ENCODE peak calls at places on chromosomes 2 and 18, in ten cellular contexts. B is LoVo; D is HEK293T; J is bronchial epithelial cell; S is psoas muscle; Z is natural killer cell; R is kidney; F is T-helper 1 cell; K is GM04503; W is activated naive CD4-positive, alpha-beta T cell. C is an unnamed sample.

GRCh38 chr2:217626926-217627325 is 375.9 kb downstream of the TNS1 start:
- DNase-seq in S (no peak), W (no peak), K (no peak), J (no peak), Z (no peak), F (no peak), B (no peak), D (no peak), R (no peak), C (no peak)

GRCh38 chr2:84971799-84972790 is 1.1 kb downstream of the KCMF1 start:
- DNase-seq in Z (peak), J (peak), W (peak), S (peak), R (peak), K (no peak), B (no peak), F (peak), D (peak), C (peak)

GRCh38 chr2:6694555-6694954 is 171.2 kb downstream of the CMPK2 start:
- DNase-seq in W (no peak), B (no peak), F (no peak), K (no peak), R (no peak), S (no peak), J (no peak), Z (no peak), D (no peak), C (no peak)

GRCh38 chr2:165122521-165122920 is 81.3 kb downstream of the SCN3A start:
- DNase-seq in Z (no peak), W (no peak), B (no peak), K (no peak), D (no peak), R (no peak), F (no peak), J (peak), S (no peak), C (no peak)

GRCh38 chr18:22348521-22349316 is 69.0 kb downstream of the CTAGE1 start:
- DNase-seq in Z (peak), W (no peak), K (no peak), R (peak), J (peak), D (peak), B (peak), F (no peak), S (peak), C (peak)

GRCh38 chr2:28391564-28392296 is 928 bp upstream of the FOSL2 start:
- DNase-seq in J (peak), K (peak), F (peak), R (peak), B (peak), Z (peak), W (no peak), D (peak), S (peak), C (peak)

GRCh38 chr2:54271843-54272600 is 16.0 kb upstream of the TSPYL6 start:
- DNase-seq in R (no peak), F (no peak), K (no peak), Z (no peak), B (no peak), D (no peak), S (no peak), W (no peak), J (no peak), C (peak)

GRCh38 chr18:78828131-78828530 is 151.5 kb upstream of the SALL3 start:
- DNase-seq in R (no peak), Z (no peak), S (no peak), J (no peak), B (no peak), D (no peak), F (no peak), K (no peak), W (no peak), C (no peak)

GRCh38 chr18:24273596-24273995 is 124.0 kb downstream of the OSBPL1A start:
- DNase-seq in D (no peak), S (no peak), F (no peak), B (peak), W (no peak), R (no peak), J (peak), Z (no peak), K (no peak), C (peak)

GRCh38 chr2:110103060-110103961 is 12.3 kb downstream of the MALL start:
- DNase-seq in W (no peak), D (no peak), K (no peak), Z (no peak), B (peak), S (no peak), J (no peak), R (no peak), F (no peak), C (peak)

GRCh38 chr2:121360566-121361300 is 75.7 kb upstream of the TFCP2L1 start:
- DNase-seq in K (no peak), J (peak), F (no peak), R (no peak), D (no peak), Z (no peak), B (peak), W (no peak), S (peak), C (peak)

GRCh38 chr2:108417254-108417653 is 31.8 kb upstream of the GCC2 start:
- DNase-seq in F (no peak), J (peak), R (no peak), W (no peak), D (peak), Z (no peak), S (no peak), K (no peak), B (no peak), C (peak)

C was measured in small intestine.